ENCODE peak calls at places on chromosome 21, in five cellular contexts. F, U, G, P and N are unnamed samples. For H3K36me3, the result is how much of the 10 kb centered on the place peaks cover.

GRCh38 chr21:39882186-39882882 is 15.1 kb downstream of the PCP4 start:
- DNase-seq in F (no peak), P (no peak), U (no peak), G (no peak), N (no peak)

GRCh38 chr21:17818158-17819113 is 720 bp downstream of the C21orf91 start:
- DNase-seq in G (no peak), P (no peak), F (no peak), U (peak), N (peak)

GRCh38 chr21:41678944-41679343 is 87.9 kb downstream of the RIPK4 start:
- DNase-seq in F (peak), G (peak), P (no peak), U (peak), N (peak)

GRCh38 chr21:39336457-39337008 is 12.4 kb downstream of the HMGN1 start:
- DNase-seq in G (no peak), F (no peak), P (no peak), U (peak), N (peak)

GRCh38 chr21:35428927-35429326 is 379.8 kb upstream of the RUNX1 start:
- DNase-seq in F (no peak), P (no peak), G (no peak), U (no peak), N (no peak)

GRCh38 chr21:18041012-18041411 is 203.6 kb upstream of the CHODL start:
- DNase-seq in P (no peak), U (peak), G (no peak), F (no peak), N (peak)

GRCh38 chr21:31500071-31500470 is 156.0 kb upstream of the TIAM1 start:
- DNase-seq in F (no peak), P (no peak), G (no peak), U (no peak), N (no peak)

GRCh38 chr21:17435565-17436543 is 77.0 kb upstream of the CXADR start:
- DNase-seq in F (no peak), U (no peak), P (no peak), G (no peak), N (no peak)

GRCh38 chr21:34952701-34953100 is 96.4 kb downstream of the RUNX1 start:
- DNase-seq in G (no peak), F (no peak), U (no peak), P (no peak), N (peak)

GRCh38 chr21:46480466-46480865 is 21.8 kb downstream of the DIP2A start:
- DNase-seq in U (no peak), F (no peak), G (no peak), P (no peak), N (no peak)

GRCh38 chr21:41148798-41149197 is 19.2 kb upstream of the BACE2 start:
- DNase-seq in F (no peak), G (no peak), P (no peak), U (no peak), N (no peak)

GRCh38 chr21:15004721-15005370 is 60.0 kb downstream of the NRIP1 start:
- DNase-seq in P (no peak), F (no peak), G (no peak), U (no peak), N (peak)

GRCh38 chr21:44085491-44086321 is 21.5 kb upstream of the PWP2 start:
- DNase-seq in U (no peak), G (no peak), F (no peak), P (no peak), N (no peak)
- H3K27ac ChIP-seq in U (no peak), G (no peak), F (no peak), P (no peak), N (no peak)

GRCh38 chr21:26912466-26912865 is 54.4 kb downstream of the ADAMTS5 start:
- DNase-seq in F (no peak), G (no peak), U (no peak), P (no peak), N (no peak)

GRCh38 chr21:26909972-26910371 is 56.9 kb downstream of the ADAMTS5 start:
- DNase-seq in G (no peak), P (no peak), U (no peak), F (peak), N (peak)
- TF ChIP-seq CREB1 in G (no peak), P (no peak), U (no peak), F (no peak), N (no peak)

GRCh38 chr21:27578741-27579265 is 611.9 kb upstream of the ADAMTS5 start:
- DNase-seq in F (no peak), P (no peak), U (no peak), G (no peak), N (no peak)
- H3K36me3 ChIP-seq in F (under half), P (under half), U (under half), G (under half), N (under half)

DNA sequence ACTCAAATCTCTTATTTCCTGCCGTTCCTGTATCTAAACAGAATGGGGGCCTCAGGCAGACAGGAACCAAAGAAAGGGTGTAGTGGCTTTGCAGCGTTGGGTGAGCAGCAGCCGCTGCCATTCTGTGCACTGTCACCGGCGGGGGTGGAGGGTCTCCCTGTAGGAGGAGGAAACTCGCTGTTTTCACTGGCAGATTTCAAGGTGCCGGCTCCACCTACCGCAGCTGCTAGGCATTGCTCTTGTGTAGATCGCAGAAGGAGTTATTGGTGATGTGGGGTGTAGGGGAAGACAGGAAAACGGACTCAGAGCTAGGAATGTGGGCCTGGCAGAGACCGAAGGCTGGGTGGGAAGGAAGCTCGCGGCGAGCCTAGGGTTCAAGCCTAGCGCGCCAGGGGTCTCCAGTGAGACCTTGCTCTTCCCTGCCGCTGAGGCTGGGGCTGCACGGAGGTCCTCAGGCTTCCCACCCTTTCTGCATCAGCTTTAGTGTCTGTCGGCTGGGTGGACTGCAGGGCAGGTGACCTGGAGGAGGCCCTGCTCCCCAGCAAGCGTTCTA is 20.8 kb downstream of the ATP5PO start:
- DNase-seq in U (peak), P (no peak), G (peak), F (peak), N (peak)
- H3K27ac ChIP-seq in U (no peak), P (no peak), G (no peak), F (no peak), N (peak)

DNA sequence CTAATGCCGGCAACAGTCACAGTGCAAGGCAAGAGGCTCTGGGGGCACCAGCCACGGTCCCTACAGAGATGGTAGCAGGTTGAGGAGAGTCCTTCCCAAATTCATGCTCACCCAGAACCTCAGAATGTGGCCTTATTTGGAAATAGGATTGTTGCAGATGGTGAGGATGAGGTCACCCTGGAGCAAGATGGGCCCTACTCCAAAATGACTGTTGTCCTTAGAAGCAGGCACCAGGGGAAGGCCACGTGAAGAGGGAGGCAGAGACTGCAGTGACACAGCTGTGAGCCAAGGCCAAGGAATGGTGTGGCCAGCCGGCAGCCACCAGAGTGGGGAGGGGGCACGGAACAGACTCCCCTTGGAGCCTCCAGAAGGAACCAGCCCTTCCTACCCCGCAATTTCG is 70.8 kb upstream of the CLDN14 start:
- DNase-seq in G (no peak), U (no peak), F (no peak), P (no peak), N (no peak)
- TF ChIP-seq CREB1 in G (no peak), U (no peak), F (no peak), P (no peak), N (no peak)

DNA sequence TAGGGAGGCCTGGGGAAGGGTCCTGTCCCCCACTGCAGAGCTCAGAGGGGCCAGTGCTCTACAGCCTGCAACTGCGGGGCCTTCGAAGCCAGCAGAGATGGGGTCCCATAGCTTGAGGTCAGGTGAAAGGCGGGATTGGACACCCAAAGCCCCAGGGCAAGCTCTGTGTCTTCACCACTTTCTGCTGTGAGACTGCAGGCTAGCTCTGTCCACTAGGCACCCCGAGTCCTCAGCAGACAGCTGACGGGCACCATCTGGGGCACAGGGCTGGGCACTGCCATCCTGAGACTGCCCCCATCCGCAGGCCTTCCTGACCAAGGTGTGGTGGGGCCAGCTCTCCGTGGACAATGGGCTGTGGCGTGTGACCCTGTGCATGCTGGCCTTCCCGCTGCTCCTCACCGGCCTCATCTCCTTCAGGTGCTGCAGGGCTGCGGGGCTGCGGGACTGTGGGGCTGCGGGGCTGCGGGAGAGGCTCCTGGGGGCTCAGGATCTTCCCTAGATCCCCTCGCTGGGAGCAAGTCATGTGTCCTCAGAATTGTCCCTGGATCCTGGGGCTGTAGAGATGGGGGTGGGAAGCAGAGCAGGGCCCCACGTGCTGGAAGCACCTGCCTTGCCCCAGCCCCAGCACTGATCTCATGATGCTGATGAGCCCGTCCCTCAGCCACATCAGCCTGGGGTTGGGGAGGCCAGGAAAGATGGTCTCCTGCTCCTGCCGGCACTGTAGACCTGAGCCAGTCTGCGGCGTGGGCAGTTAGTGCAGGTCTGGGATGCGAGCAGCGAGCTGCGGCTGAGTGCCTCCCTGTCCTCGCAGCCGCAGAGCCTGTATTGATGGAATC is 46.8 kb downstream of the TRPM2 start:
- DNase-seq in F (no peak), U (no peak), G (no peak), P (no peak), N (no peak)
- H3K36me3 ChIP-seq in F (under half), U (under half), G (under half), P (under half), N (under half)

GRCh38 chr21:29340228-29340627 is 41.5 kb downstream of the BACH1 start:
- DNase-seq in F (no peak), P (no peak), G (no peak), U (no peak), N (no peak)
- H3K27ac ChIP-seq in F (no peak), P (no peak), G (no peak), U (no peak), N (no peak)

GRCh38 chr21:42724226-42724920 is 71.0 kb downstream of the PDE9A start:
- DNase-seq in F (no peak), U (peak), G (no peak), P (no peak), N (no peak)
- TF ChIP-seq CREB1 in F (no peak), U (no peak), G (no peak), P (no peak), N (no peak)

DNA sequence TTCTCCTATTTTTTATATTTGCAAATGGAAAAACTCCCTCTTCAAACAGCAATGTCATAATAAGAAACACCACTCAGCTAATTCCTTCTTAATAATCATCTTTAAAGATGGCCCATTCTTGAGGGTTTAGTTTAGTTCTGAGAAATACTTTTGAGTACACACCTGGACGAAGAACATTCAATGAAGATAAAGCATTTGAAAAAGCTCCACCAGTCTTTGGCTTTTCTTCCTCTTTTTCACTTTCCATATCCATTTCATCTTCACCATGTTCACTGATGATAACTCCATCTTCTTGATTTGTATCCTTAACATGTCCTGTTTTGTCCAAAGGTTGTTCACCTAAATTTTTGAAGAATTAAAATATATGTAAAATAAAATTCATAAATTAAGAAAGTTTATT is 7.4 kb downstream of the PAXBP1 start:
- DNase-seq in G (no peak), F (no peak), P (no peak), U (no peak), N (no peak)
- H3K36me3 ChIP-seq in G (half or more), F (half or more), P (under half), U (half or more), N (half or more)